ENCODE peak calls at places on chromosomes 16 and 17, in seven cellular contexts. C is hepatocyte, T is AG04449, R is esophagus muscularis mucosa, X is upper lobe of right lung, N is cardiac fibroblast, Y is tibial nerve. M is an unnamed sample.
A peak's percentile ranks its signal among the peaks of the same experiment; 100 is the strongest.

GRCh38 chr16:86516618-86517003 is 6.3 kb downstream of the FOXF1 start:
- DNase-seq in C (no peak), T (no peak), R (no peak), X (no peak), N (no peak), Y (no peak), M (no peak)

GRCh38 chr16:87344931-87345631 is 27.9 kb upstream of the C16orf95 start:
- DNase-seq in C (no peak), T (no peak), R (no peak), X (peak; percentile 77), N (no peak), Y (no peak), M (no peak)

GRCh38 chr16:78660795-78661194 is 561.3 kb downstream of the WWOX start:
- DNase-seq in C (no peak), T (no peak), R (no peak), X (no peak), N (no peak), Y (no peak), M (no peak)

GRCh38 chr16:84503751-84504395 is 586 bp downstream of the MEAK7 start:
- DNase-seq in C (peak; percentile 48), T (no peak), R (no peak), X (peak; percentile 62), N (peak; percentile 41), Y (no peak), M (no peak)

GRCh38 chr17:15973834-15974233 is 25.7 kb downstream of the ZSWIM7 start:
- DNase-seq in C (no peak), T (no peak), R (no peak), X (no peak), N (no peak), Y (no peak), M (no peak)

GRCh38 chr16:81551821-81552304 is 107.3 kb downstream of the CMIP start:
- DNase-seq in C (peak; percentile 35), T (no peak), R (no peak), X (peak; percentile 63), N (peak; percentile 72), Y (no peak), M (no peak)

GRCh38 chr17:41919840-41920579 is 1.3 kb upstream of the ACLY start:
- DNase-seq in C (no peak), T (no peak), R (no peak), X (peak; percentile 68), N (peak; percentile 47), Y (no peak), M (no peak)

GRCh38 chr17:75061618-75062017 is 14.6 kb downstream of the KCTD2 start:
- DNase-seq in C (no peak), T (no peak), R (no peak), X (no peak), N (no peak), Y (no peak), M (no peak)

GRCh38 chr17:57603978-57604377 is 141.1 kb downstream of the CCDC182 start:
- DNase-seq in C (no peak), T (no peak), R (no peak), X (peak; percentile 69), N (no peak), Y (no peak), M (no peak)

GRCh38 chr16:55622930-55623561 is 32.7 kb upstream of the SLC6A2 start:
- DNase-seq in C (peak; percentile 59), T (no peak), R (peak; percentile 87), X (no peak), N (peak; percentile 5), Y (no peak), M (no peak)

GRCh38 chr17:61486135-61487120 is 34.2 kb downstream of the TBX4 start:
- DNase-seq in C (no peak), T (no peak), R (no peak), X (no peak), N (no peak), Y (no peak), M (no peak)

GRCh38 chr16:88406096-88407041 is 23.6 kb downstream of the ZNF469 start:
- DNase-seq in C (no peak), T (no peak), R (no peak), X (no peak), N (no peak), Y (no peak), M (no peak)

GRCh38 chr17:17682293-17682736 is 1.1 kb downstream of the RAI1 start:
- DNase-seq in C (peak; percentile 82), T (no peak), R (no peak), X (peak; percentile 87), N (peak; percentile 36), Y (no peak), M (no peak)

GRCh38 chr16:12480916-12481315 is 322.8 kb downstream of the CPPED1 start:
- DNase-seq in C (no peak), T (no peak), R (no peak), X (peak; percentile 6), N (no peak), Y (no peak), M (no peak)

GRCh38 chr17:46872421-46872820 is 21.0 kb downstream of the WNT9B start:
- DNase-seq in C (no peak), T (no peak), R (no peak), X (no peak), N (no peak), Y (no peak), M (no peak)

GRCh38 chr17:82097187-82097918 is 683 bp downstream of the FASN start:
- DNase-seq in C (peak; percentile 78), T (no peak), R (no peak), X (peak; percentile 87), N (peak; percentile 53), Y (no peak), M (no peak)

DNA sequence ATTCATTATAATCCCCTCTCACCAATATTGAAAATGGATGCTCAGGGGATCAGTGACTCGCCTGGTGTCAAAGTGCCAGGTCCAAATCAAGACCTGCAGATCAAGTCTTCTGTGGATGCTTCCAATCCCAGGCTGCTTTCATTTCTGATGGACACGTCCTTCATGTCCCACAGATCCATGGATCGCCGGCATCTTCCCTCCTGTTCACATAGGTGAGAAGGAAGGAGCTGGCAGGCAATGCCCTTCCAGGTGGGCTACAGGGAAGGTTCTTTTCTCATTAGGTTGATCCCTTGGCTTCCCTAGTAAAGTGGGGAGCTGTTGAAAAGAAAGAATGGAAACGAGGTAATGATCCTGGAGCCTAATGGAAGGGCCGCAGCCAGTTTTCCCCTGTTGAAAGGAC is 159.7 kb upstream of the RPH3AL start:
- DNase-seq in C (no peak), T (no peak), R (no peak), X (no peak), N (no peak), Y (no peak), M (no peak)
- H3K4me3 ChIP-seq in C (no peak overlapping the region), T (no peak overlapping the region), R (no peak overlapping the region), X (no peak overlapping the region), N (no peak overlapping the region), Y (no peak overlapping the region), M (no peak overlapping the region)

DNA sequence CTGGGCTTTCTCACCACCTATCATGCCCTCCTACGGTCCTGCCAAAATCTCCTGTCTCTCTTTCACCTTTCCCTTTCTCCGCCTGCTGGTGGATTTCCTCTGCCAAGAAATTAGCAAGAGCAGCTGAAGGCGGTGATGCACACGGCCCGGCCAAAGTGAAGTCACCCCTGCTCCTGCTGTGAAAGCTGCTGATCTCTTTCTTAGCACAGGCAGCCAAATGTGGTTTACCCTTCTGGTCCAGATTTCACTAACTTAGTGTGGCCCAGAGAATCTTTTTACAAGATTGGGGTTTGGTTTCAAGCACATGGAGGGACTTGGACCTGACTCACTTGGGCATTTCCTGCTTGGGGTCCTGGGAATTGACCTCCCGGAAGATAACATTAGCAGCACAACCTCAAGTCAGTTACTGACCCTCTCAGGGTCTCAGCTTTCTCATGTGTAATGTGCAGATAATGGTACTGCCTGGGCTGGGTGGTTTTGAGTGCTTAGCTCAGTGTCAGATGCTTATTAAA is 155.7 kb downstream of the SOCS1 start:
- DNase-seq in C (peak; percentile 55), T (no peak), R (no peak), X (no peak), N (peak; percentile 92), Y (peak; percentile 42), M (no peak)
- TF ChIP-seq CTCF in C (no peak), T (peak; percentile 31), R (peak; percentile 39), X (no peak), N (peak; percentile 56), Y (peak; percentile 44), M (no peak)

GRCh38 chr16:56670640-56670934 is 973 bp downstream of the MT1H start:
- DNase-seq in C (no peak), T (no peak), R (no peak), X (no peak), N (no peak), Y (no peak), M (no peak)
- H3K4me3 ChIP-seq in C (no peak overlapping the region), T (no peak overlapping the region), R (no peak overlapping the region), X (no peak overlapping the region), N (no peak overlapping the region), Y (no peak overlapping the region), M (no peak overlapping the region)

GRCh38 chr17:67388986-67389385 is 11.9 kb downstream of the PITPNC1 start:
- DNase-seq in C (no peak), T (no peak), R (no peak), X (no peak), N (no peak), Y (no peak), M (no peak)

GRCh38 chr17:67393809-67394418 is 16.8 kb downstream of the PITPNC1 start:
- DNase-seq in C (no peak), T (no peak), R (no peak), X (no peak), N (no peak), Y (no peak), M (no peak)

GRCh38 chr17:67392111-67392510 is 15.0 kb downstream of the PITPNC1 start:
- DNase-seq in C (no peak), T (no peak), R (no peak), X (no peak), N (no peak), Y (no peak), M (no peak)

GRCh38 chr17:67390006-67390645 is 13.0 kb downstream of the PITPNC1 start:
- DNase-seq in C (no peak), T (no peak), R (no peak), X (no peak), N (peak; percentile 11), Y (no peak), M (no peak)

GRCh38 chr17:67390646-67391480 is 13.8 kb downstream of the PITPNC1 start:
- DNase-seq in C (peak; percentile 46), T (peak; percentile 91), R (no peak), X (no peak), N (peak; percentile 97), Y (no peak), M (peak; percentile 58)
- TF ChIP-seq CTCF in C (no peak), T (no peak), R (no peak), X (no peak), N (no peak), Y (no peak), M (no peak)

GRCh38 chr17:19411641-19412040 is 609 bp downstream of the RNF112 start:
- DNase-seq in C (no peak), T (no peak), R (no peak), X (no peak), N (no peak), Y (no peak), M (no peak)

GRCh38 chr17:19410101-19410500 is 931 bp upstream of the RNF112 start:
- DNase-seq in C (no peak), T (no peak), R (no peak), X (no peak), N (no peak), Y (no peak), M (no peak)

GRCh38 chr17:19412510-19412909 is 1.5 kb downstream of the RNF112 start:
- DNase-seq in C (no peak), T (no peak), R (no peak), X (no peak), N (no peak), Y (no peak), M (no peak)

GRCh38 chr17:19409509-19409908 is 1.5 kb upstream of the RNF112 start:
- DNase-seq in C (peak; percentile 50), T (no peak), R (no peak), X (no peak), N (peak; percentile 61), Y (no peak), M (no peak)

GRCh38 chr17:19410875-19411291 is at the start of gene RNF112:
- DNase-seq in C (peak; percentile 55), T (no peak), R (no peak), X (no peak), N (peak; percentile 11), Y (no peak), M (no peak)
- H3K4me3 ChIP-seq in C (no peak within 1 kb of the TSS), T (peak within 1 kb of the TSS; percentile 29), R (peak within 1 kb of the TSS; percentile 39), X (peak within 1 kb of the TSS; percentile 31), N (peak within 1 kb of the TSS; percentile 24), Y (peak within 1 kb of the TSS; percentile 23), M (no peak within 1 kb of the TSS)